ENCODE peak calls at places on chromosomes 6 and 20, in seven cellular contexts. L is SK-N-SH, G is HepG2, H is K562, M is GM12878, R is HCT116, C is H1. I is an unnamed sample.

GRCh38 chr6:109411034-109411433 is 28.8 kb upstream of the CD164 start:
- DNase-seq in R (no peak), H (no peak), L (no peak), C (no peak), M (no peak), G (no peak), I (no peak)

GRCh38 chr6:125208625-125209249 is 55.2 kb downstream of the TPD52L1 start:
- DNase-seq in L (no peak), C (no peak), H (no peak), M (no peak), G (no peak), R (no peak), I (no peak)

GRCh38 chr6:142760152-142760551 is 184.8 kb downstream of the HIVEP2 start:
- DNase-seq in G (no peak), R (no peak), H (no peak), L (no peak), M (no peak), C (no peak), I (no peak)

GRCh38 chr6:99002826-99003225 is 55.1 kb upstream of the FBXL4 start:
- DNase-seq in R (no peak), L (peak), M (no peak), G (no peak), H (no peak), C (no peak), I (no peak)

GRCh38 chr6:138115191-138115590 is 8.0 kb upstream of the PERP start:
- DNase-seq in M (no peak), H (no peak), G (no peak), L (no peak), R (no peak), C (no peak), I (no peak)

GRCh38 chr6:79240509-79240908 is 6.0 kb upstream of the HMGN3 start:
- DNase-seq in M (no peak), H (no peak), R (no peak), G (no peak), C (no peak), L (no peak), I (no peak)

GRCh38 chr6:6320901-6321300 is 439 bp upstream of the F13A1 start:
- DNase-seq in H (no peak), L (no peak), C (no peak), M (no peak), R (no peak), G (no peak), I (peak)

GRCh38 chr6:134516582-134516981 is 198.7 kb upstream of the SGK1 start:
- DNase-seq in G (no peak), C (no peak), H (no peak), M (no peak), L (no peak), R (no peak), I (no peak)

GRCh38 chr6:11710221-11710836 is 68.3 kb downstream of the ADTRP start:
- DNase-seq in C (no peak), G (no peak), H (no peak), M (no peak), L (peak), R (no peak), I (no peak)

GRCh38 chr6:32192608-32193039 is at the start of gene GPSM3:
- DNase-seq in M (peak), H (peak), G (no peak), L (no peak), R (no peak), C (no peak), I (no peak)
- H3K4me3 ChIP-seq in M (peak), H (peak), G (peak), L (no peak), R (no peak), C (no peak), I (no peak)

DNA sequence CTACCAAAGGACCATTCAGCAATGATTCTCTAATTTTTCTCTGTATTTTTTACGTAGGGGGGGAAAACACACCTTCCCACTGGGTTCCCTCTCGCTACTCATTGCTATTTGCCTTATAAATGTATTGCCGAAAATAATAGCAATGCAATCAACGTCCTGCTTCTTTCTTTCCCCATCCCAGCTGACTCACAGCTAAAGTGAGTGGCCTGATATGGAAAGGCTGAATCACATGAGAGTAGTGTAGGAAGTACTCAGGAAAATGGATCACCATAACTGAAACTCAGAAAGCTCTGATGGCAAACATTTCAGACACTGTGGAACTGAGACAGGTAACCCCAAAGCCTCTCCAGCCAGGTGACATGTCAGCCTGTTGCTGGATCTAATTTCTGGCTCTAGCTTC is 49.3 kb upstream of the SRPK1 start:
- DNase-seq in R (no peak), H (no peak), L (no peak), G (no peak), C (no peak), M (no peak), I (no peak)
- TF ChIP-seq SIN3A in R (no peak), H (no peak), L (no peak), G (no peak), C (no peak), M (no peak), I (no peak)

DNA sequence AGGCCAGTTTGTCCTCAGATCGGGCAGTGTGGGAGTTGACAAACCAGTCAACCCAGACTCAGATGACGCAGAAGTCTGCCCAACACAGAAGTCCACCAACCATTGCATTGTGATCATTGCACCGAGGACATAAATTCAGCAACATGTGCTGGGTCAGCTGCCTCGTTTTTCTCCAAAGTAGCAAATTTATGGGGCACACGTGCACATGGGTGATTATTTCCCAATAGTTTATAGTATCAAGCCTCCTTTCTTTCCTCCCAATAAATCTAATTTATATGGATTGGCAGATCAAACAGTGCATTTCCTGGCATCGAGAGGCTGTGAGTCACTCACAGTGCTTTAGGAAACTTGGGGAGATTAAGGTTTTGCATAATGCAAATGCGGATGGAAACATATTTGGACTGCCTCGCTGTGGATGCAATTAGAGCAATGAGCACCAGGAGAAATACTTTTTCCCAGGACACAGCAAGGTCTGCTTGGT is 413.7 kb upstream of the SULF2 start:
- DNase-seq in R (no peak), C (no peak), G (no peak), H (no peak), L (no peak), M (no peak), I (no peak)
- H3K27ac ChIP-seq in R (no peak), C (no peak), G (no peak), H (no peak), L (no peak), M (no peak), I (no peak)

GRCh38 chr6:28618889-28619555 is 93.3 kb downstream of the GPX5 start:
- DNase-seq in H (no peak), G (no peak), M (no peak), R (no peak), C (no peak), L (no peak), I (no peak)

GRCh38 chr6:28615955-28616747 is 90.5 kb downstream of the GPX5 start:
- DNase-seq in L (no peak), R (no peak), H (peak), M (no peak), G (no peak), C (no peak), I (no peak)

GRCh38 chr6:28609672-28610071 is 84.0 kb downstream of the GPX5 start:
- DNase-seq in C (no peak), H (no peak), L (no peak), R (no peak), M (no peak), G (no peak), I (no peak)

DNA sequence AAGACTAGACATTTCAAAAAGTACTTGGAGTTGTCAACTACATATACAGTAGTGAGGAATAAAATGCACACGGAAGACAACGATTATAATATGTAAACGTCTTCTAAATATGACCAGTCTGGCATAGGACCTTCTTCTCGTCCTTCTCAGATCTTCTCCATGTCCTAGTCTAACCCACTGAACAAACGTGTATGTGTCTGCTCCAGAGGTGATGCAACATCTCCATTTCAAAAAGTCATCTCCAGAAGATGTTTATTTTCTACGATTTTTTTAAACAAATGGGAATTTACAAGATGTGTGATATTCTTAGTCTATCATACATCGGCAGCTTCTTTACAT is 89.9 kb downstream of the GPX5 start:
- DNase-seq in H (peak), C (no peak), G (no peak), R (no peak), L (no peak), M (no peak), I (no peak)
- H3K4me3 ChIP-seq in H (peak), C (no peak), G (no peak), R (no peak), L (no peak), M (no peak), I (no peak)

GRCh38 chr6:139853302-139853992 is 479.0 kb upstream of the CITED2 start:
- DNase-seq in C (no peak), M (no peak), G (peak), L (no peak), H (no peak), R (no peak), I (no peak)

GRCh38 chr6:139850512-139850911 is 476.1 kb upstream of the CITED2 start:
- DNase-seq in H (no peak), C (no peak), R (no peak), G (no peak), M (no peak), L (no peak), I (no peak)

GRCh38 chr6:139852067-139852466 is 477.6 kb upstream of the CITED2 start:
- DNase-seq in H (no peak), M (no peak), L (no peak), R (no peak), G (no peak), C (no peak), I (no peak)

GRCh38 chr6:139855741-139856206 is 481.3 kb upstream of the CITED2 start:
- DNase-seq in C (no peak), M (no peak), L (no peak), H (no peak), R (no peak), G (no peak), I (no peak)

DNA sequence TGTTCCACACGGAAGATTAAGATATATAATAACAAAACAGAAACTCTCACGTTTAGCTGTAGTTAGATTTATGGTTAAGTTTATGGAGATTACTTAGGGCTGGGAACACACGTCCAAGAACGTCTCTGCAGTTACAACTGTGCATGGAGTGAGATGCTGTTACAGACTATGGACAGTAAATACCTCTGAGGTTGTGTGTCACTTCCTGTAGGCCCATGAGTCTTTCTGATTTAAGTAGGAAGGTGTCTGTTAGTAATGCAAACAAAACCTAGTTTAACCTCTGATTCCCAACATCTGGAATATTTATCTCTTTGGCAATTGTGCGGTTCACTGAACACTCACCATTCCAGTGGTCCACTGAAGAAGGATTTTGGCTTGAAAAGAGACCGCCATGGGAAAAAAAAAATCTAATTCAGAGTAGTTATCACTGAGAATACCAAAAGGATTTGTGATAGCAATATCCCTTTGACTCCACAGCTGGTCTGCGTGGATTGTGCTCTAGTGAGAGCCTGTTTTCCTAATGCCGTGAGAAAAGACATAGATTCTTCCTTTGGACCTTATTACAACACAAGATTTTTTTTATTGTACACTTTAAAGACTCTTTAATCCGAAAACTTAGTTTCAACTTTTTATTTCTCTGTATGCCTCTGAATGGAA is 478.2 kb upstream of the CITED2 start:
- DNase-seq in R (no peak), L (no peak), M (no peak), H (no peak), C (no peak), G (no peak), I (no peak)
- TF ChIP-seq SIN3A in R (no peak), L (no peak), M (no peak), H (no peak), C (no peak), G (no peak), I (no peak)

GRCh38 chr6:82362868-82363267 is 749 bp upstream of the TPBG start:
- DNase-seq in C (no peak), R (no peak), G (no peak), M (no peak), L (peak), H (no peak), I (no peak)

GRCh38 chr6:82365011-82365751 is 1.6 kb downstream of the TPBG start:
- DNase-seq in C (no peak), H (no peak), G (no peak), M (no peak), L (peak), R (peak), I (no peak)

GRCh38 chr6:82363368-82364086 is at the start of gene TPBG:
- DNase-seq in R (peak), C (peak), H (peak), L (peak), G (peak), M (no peak), I (peak)

GRCh38 chr6:82362144-82362543 is 1.5 kb upstream of the TPBG start:
- DNase-seq in G (no peak), M (no peak), C (no peak), L (no peak), H (no peak), R (no peak), I (no peak)

GRCh38 chr6:82364087-82365010 is 732 bp downstream of the TPBG start:
- DNase-seq in R (peak), M (no peak), H (peak), L (peak), G (no peak), C (no peak), I (no peak)
- H3K27ac ChIP-seq in R (peak), M (no peak), H (no peak), L (peak), G (no peak), C (peak), I (peak)

DNA sequence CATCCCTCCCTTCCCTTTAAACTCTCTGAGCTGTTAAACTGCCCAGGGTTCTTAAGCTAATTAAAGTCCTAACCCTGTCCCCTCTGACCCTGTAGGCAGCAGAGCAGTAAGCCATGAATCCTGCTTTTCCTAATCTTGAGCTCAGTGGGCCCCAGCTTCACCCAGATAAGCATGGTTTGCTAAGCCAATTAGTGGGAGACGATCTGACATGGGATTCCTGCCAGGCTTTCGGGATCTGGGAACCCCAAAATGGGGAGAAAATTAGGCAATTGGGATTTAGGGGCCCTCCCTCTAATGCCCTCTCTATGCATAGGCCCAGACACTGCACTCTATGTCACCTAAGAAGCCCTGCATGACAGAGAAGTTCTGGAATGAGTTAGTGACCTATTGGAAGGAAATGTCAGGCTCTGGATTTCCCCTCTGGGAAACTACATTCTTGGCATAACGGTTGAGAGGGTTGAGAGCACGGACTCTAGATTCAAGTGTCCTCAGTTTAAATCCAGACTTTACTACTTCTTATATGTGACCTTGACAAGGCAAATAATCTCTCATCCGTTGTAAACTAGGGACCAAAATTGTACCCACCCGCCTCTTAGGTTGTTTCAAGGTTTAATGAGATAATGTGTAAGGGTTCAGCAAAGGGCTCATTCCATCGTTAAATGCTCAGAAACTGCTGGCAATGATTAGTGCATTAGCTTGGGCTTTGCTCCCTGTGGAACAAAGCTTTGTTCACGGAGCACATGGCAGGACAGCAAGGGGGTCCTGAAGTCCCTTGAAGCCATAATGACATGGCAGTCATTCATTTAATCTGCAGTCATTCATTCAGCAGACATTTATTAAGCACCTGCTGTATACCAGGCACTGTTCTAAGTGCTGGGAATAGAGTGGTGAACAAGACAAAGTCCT is 4.8 kb downstream of the XKR7 start:
- DNase-seq in L (no peak), G (no peak), C (no peak), R (no peak), H (no peak), M (no peak), I (no peak)
- H3K4me3 ChIP-seq in L (no peak), G (no peak), C (no peak), R (no peak), H (no peak), M (no peak), I (no peak)

GRCh38 chr6:43699564-43700186 is 12.1 kb upstream of the MRPS18A start:
- DNase-seq in R (no peak), H (no peak), G (peak), M (no peak), L (no peak), C (no peak), I (no peak)

GRCh38 chr6:43702147-43702521 is 14.5 kb upstream of the MRPS18A start:
- DNase-seq in R (no peak), L (no peak), G (no peak), M (no peak), C (no peak), H (no peak), I (no peak)

GRCh38 chr6:43695078-43695966 is 7.7 kb upstream of the MRPS18A start:
- DNase-seq in C (no peak), L (no peak), M (no peak), R (no peak), H (no peak), G (no peak), I (no peak)

GRCh38 chr6:43695967-43696291 is 8.3 kb upstream of the MRPS18A start:
- DNase-seq in G (peak), H (no peak), L (no peak), C (no peak), R (no peak), M (no peak), I (no peak)

GRCh38 chr6:43698584-43699349 is 11.2 kb upstream of the MRPS18A start:
- DNase-seq in C (no peak), R (no peak), H (no peak), G (no peak), M (no peak), L (no peak), I (no peak)
- TF ChIP-seq SIN3A in C (no peak), R (no peak), H (no peak), G (no peak), M (no peak), L (no peak), I (no peak)